ENCODE peak calls at places on chromosome 1, in six cellular contexts. F is tibial nerve, E is stomach, G is BJ, D is PC-9, R is sigmoid colon. M is an unnamed sample.
A peak's percentile ranks its signal among the peaks of the same experiment; 100 is the strongest.

GRCh38 chr1:211328084-211328694 is 1.6 kb downstream of the TRAF5 start:
- DNase-seq in R (no peak), G (no peak), D (no peak), F (no peak), E (no peak), M (no peak)

GRCh38 chr1:179599623-179600249 is 8.1 kb downstream of the TDRD5 start:
- DNase-seq in F (no peak), D (peak; percentile 49), R (no peak), E (no peak), G (no peak), M (no peak)

GRCh38 chr1:20282544-20282943 is 8.1 kb upstream of the VWA5B1 start:
- DNase-seq in F (no peak), D (no peak), E (no peak), R (no peak), G (no peak), M (no peak)

GRCh38 chr1:4716406-4716805 is 62.0 kb downstream of the AJAP1 start:
- DNase-seq in F (no peak), D (no peak), E (no peak), R (no peak), G (no peak), M (no peak)

GRCh38 chr1:88540255-88540654 is 143.8 kb upstream of the PKN2 start:
- DNase-seq in E (no peak), R (no peak), F (no peak), D (no peak), G (no peak), M (no peak)

GRCh38 chr1:165496493-165496892 is 47.3 kb upstream of the LRRC52 start:
- DNase-seq in R (no peak), D (no peak), E (no peak), F (no peak), G (no peak), M (no peak)

GRCh38 chr1:14787604-14788003 is 189.1 kb downstream of the KAZN start:
- DNase-seq in D (peak; percentile 37), R (no peak), F (no peak), G (no peak), E (no peak), M (no peak)

GRCh38 chr1:33377750-33378149 is 53.1 kb downstream of the PHC2 start:
- DNase-seq in D (no peak), E (no peak), G (no peak), F (no peak), R (no peak), M (no peak)

GRCh38 chr1:4411862-4412261 is 242.5 kb upstream of the AJAP1 start:
- DNase-seq in F (no peak), G (no peak), R (peak; percentile 7), D (no peak), E (no peak), M (no peak)

GRCh38 chr1:236143104-236143948 is 987 bp downstream of the GPR137B start:
- DNase-seq in E (no peak), F (no peak), D (no peak), G (no peak), R (no peak), M (no peak)

GRCh38 chr1:197356723-197357533 is 88.9 kb downstream of the CRB1 start:
- DNase-seq in F (no peak), G (no peak), E (no peak), D (peak; percentile 41), R (no peak), M (no peak)

GRCh38 chr1:45348609-45348965 is 8.3 kb upstream of the MUTYH start:
- DNase-seq in E (no peak), F (no peak), G (no peak), R (no peak), D (no peak), M (no peak)

GRCh38 chr1:193069748-193070394 is 10.5 kb downstream of the RO60 start:
- DNase-seq in R (no peak), D (no peak), G (no peak), F (no peak), E (no peak), M (no peak)

GRCh38 chr1:22051607-22052114 is 848 bp upstream of the CDC42 start:
- DNase-seq in E (no peak), F (no peak), G (no peak), R (no peak), D (no peak), M (no peak)

GRCh38 chr1:7669559-7670208 is 101.4 kb upstream of the VAMP3 start:
- DNase-seq in E (peak; percentile 56), G (no peak), D (no peak), R (no peak), F (no peak), M (peak; percentile 61)

GRCh38 chr1:66929999-66930822 is 5.4 kb downstream of the MIER1 start:
- DNase-seq in E (peak; percentile 96), R (peak; percentile 97), F (peak; percentile 94), D (peak; percentile 72), G (peak; percentile 60), M (peak; percentile 96)
- TF ChIP-seq CTCF in E (peak; percentile 29), R (no peak), F (peak; percentile 65), D (no peak), G (no peak), M (peak; percentile 44)

DNA sequence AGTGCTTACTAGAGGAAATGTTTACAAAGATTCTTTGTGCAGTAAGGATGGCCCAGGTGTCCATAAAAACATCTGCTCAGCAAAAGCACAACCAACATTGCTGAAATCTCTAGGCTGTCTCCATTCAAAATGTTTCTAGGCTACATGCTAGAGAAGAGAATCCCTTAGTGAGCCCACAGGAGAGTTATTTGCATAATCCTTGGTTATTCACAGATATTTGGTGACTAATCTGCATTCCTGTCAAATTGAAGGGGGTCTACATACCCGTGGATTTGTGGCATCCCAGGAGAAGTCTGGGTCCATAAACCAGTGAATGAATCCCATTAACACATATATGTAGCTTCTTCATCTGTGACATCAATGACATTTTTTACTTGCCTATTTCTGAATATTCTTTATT is 261.3 kb upstream of the ESRRG start:
- DNase-seq in D (no peak), R (no peak), F (no peak), G (no peak), E (no peak), M (no peak)
- TF ChIP-seq CTCF in D (no peak), R (no peak), F (no peak), G (no peak), E (no peak), M (no peak)

GRCh38 chr1:29122987-29123870 is 474 bp downstream of the TMEM200B start:
- DNase-seq in E (no peak), G (no peak), F (no peak), D (no peak), R (peak; percentile 77), M (no peak)

GRCh38 chr1:29126198-29126597 is 2.5 kb upstream of the TMEM200B start:
- DNase-seq in R (no peak), D (no peak), F (no peak), E (no peak), G (no peak), M (peak; percentile 0)

GRCh38 chr1:29123871-29124365 is at the start of gene TMEM200B:
- DNase-seq in E (no peak), D (no peak), R (no peak), G (no peak), F (no peak), M (no peak)

GRCh38 chr1:29125237-29125641 is 1.5 kb upstream of the TMEM200B start:
- DNase-seq in D (no peak), E (no peak), F (no peak), R (peak; percentile 73), G (no peak), M (no peak)

DNA sequence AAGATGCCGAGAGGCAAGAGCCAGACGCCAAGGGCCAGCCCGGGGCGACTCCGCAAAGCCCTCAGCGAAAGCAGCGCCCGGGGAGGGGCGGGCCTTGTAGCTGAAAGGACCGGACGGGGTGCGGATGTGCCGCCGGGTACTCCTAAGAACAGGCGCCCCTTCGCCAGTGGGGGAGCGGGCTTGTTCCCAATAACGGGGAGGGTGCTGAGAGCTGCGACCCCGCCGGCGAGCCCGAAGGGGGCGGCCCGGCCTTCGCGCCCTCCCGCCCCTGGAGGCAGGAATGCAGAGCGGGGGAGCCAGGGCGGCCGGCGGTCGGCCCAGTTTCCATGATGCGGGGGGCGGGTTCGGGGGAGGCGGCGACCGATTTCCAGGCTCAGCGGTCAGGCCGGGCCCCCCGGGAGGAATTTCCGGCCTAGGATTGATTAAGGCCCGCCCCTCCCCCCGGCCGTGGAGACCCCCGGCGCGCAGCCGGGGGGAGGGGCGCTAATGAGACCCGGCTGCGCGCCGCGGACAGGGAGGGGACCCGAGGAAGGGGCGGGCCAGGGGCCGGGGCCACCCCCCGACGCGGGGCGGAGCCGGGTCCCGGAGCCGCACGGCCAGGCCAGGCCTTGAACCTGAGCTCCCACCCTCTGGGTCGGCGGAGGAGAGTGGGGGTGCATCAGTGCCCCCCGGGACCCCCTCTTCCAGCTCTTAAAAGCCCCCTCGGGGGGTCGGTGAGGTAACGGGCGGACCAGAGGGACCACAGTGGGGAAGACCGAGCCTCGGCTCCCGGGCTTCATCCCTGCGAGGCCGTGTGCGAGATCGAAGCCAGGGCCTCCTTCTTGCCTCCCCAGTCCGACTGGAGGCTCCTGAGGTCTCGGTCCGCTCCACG is 898 bp upstream of the TMEM200B start:
- DNase-seq in R (peak; percentile 95), G (no peak), F (peak; percentile 74), E (peak; percentile 63), D (no peak), M (peak; percentile 72)
- TF ChIP-seq CTCF in R (peak; percentile 98), G (peak; percentile 69), F (peak; percentile 99), E (peak; percentile 71), D (peak; percentile 58), M (peak; percentile 64)

GRCh38 chr1:35764283-35764682 is 5.5 kb downstream of the CLSPN start:
- DNase-seq in G (no peak), D (no peak), E (no peak), F (no peak), R (no peak), M (no peak)
- TF ChIP-seq CTCF in G (no peak), D (no peak), E (no peak), F (no peak), R (no peak), M (no peak)

M was measured in lower lobe of right lung.